ENCODE peak calls at places on chromosomes 13 and 19, in nine cellular contexts. F is GM13976, U is heart right ventricle, Y is stomach, E is HepG2, L is thoracic aorta, A is fibroblast of lung, V is endodermal cell, R is lower leg skin. M is an unnamed sample.

GRCh38 chr13:26810095-26810494 is 49.5 kb upstream of the GPR12 start:
- DNase-seq in Y (no peak), V (peak; percentile 59), F (no peak), R (no peak), L (no peak), U (no peak), E (no peak), A (no peak), M (no peak)

GRCh38 chr13:63501702-63502101 is 2086.1 kb upstream of the PCDH20 start:
- DNase-seq in Y (no peak), E (no peak), U (no peak), F (no peak), L (no peak), A (peak; percentile 6), V (no peak), R (no peak), M (no peak)

GRCh38 chr13:45456196-45456972 is 8.4 kb upstream of the COG3 start:
- DNase-seq in V (no peak), E (no peak), U (no peak), R (no peak), L (no peak), A (peak; percentile 33), Y (no peak), F (no peak), M (no peak)

GRCh38 chr19:4633140-4633967 is 6.0 kb upstream of the TNFAIP8L1 start:
- DNase-seq in Y (peak; percentile 67), V (peak; percentile 91), L (no peak), A (peak; percentile 68), R (no peak), F (peak; percentile 76), U (peak; percentile 53), E (peak; percentile 67), M (no peak)

GRCh38 chr13:75416327-75417005 is 65.5 kb downstream of the TBC1D4 start:
- DNase-seq in L (no peak), R (no peak), F (no peak), V (peak; percentile 55), A (no peak), E (no peak), Y (no peak), U (no peak), M (no peak)

GRCh38 chr13:108093616-108094015 is 121.7 kb downstream of the LIG4 start:
- DNase-seq in Y (no peak), E (no peak), F (no peak), A (no peak), R (no peak), L (no peak), V (no peak), U (no peak), M (no peak)

GRCh38 chr19:6778386-6778785 is 5.9 kb downstream of the VAV1 start:
- DNase-seq in V (no peak), A (no peak), E (no peak), U (no peak), L (no peak), R (no peak), F (no peak), Y (no peak), M (no peak)

GRCh38 chr13:111555268-111555633 is 234.8 kb downstream of the TEX29 start:
- DNase-seq in A (no peak), R (no peak), F (no peak), E (no peak), V (no peak), L (no peak), U (no peak), Y (no peak), M (peak; percentile 64)

GRCh38 chr19:47144630-47145029 is 14.0 kb downstream of the SAE1 start:
- DNase-seq in E (no peak), U (no peak), R (no peak), F (no peak), A (no peak), V (no peak), Y (no peak), L (no peak), M (no peak)

GRCh38 chr13:37602743-37603381 is 4.3 kb upstream of the POSTN start:
- DNase-seq in L (no peak), F (no peak), A (peak; percentile 64), U (no peak), Y (no peak), V (no peak), E (peak; percentile 5), R (no peak), M (no peak)

GRCh38 chr13:98033277-98034247 is 80.1 kb downstream of the IPO5 start:
- DNase-seq in R (no peak), L (no peak), U (peak; percentile 38), A (peak; percentile 61), V (peak; percentile 74), Y (no peak), F (no peak), E (peak; percentile 85), M (no peak)

GRCh38 chr19:33156354-33156753 is 24.4 kb downstream of the WDR88 start:
- DNase-seq in Y (no peak), F (no peak), A (peak; percentile 26), R (no peak), V (peak; percentile 11), L (no peak), E (peak; percentile 35), U (no peak), M (no peak)

GRCh38 chr13:42041684-42042035 is 6.8 kb upstream of the DGKH start:
- DNase-seq in U (peak; percentile 65), V (peak; percentile 86), E (no peak), F (peak; percentile 71), Y (peak; percentile 50), R (peak; percentile 45), L (peak; percentile 2), A (peak; percentile 71), M (peak; percentile 78)
- TF ChIP-seq CTCF in U (peak; percentile 51), V (peak; percentile 75), E (peak; percentile 9), F (no peak), Y (peak; percentile 55), R (no peak), L (peak; percentile 51), A (peak; percentile 84), M (peak; percentile 29)

GRCh38 chr13:33052446-33052845 is 36.2 kb downstream of the KL start:
- DNase-seq in V (no peak), Y (no peak), L (no peak), U (no peak), A (peak; percentile 23), R (no peak), E (no peak), F (no peak), M (no peak)

GRCh38 chr13:33058816-33059215 is 42.6 kb downstream of the KL start:
- DNase-seq in R (no peak), F (no peak), U (no peak), A (no peak), E (no peak), L (no peak), V (no peak), Y (no peak), M (no peak)

GRCh38 chr13:33060815-33061214 is 44.6 kb downstream of the KL start:
- DNase-seq in F (no peak), A (no peak), U (no peak), R (no peak), Y (no peak), V (no peak), E (no peak), L (no peak), M (no peak)

GRCh38 chr13:33053397-33054066 is 37.3 kb downstream of the KL start:
- DNase-seq in E (peak; percentile 85), F (no peak), R (no peak), V (no peak), Y (no peak), A (no peak), L (no peak), U (no peak), M (no peak)

DNA sequence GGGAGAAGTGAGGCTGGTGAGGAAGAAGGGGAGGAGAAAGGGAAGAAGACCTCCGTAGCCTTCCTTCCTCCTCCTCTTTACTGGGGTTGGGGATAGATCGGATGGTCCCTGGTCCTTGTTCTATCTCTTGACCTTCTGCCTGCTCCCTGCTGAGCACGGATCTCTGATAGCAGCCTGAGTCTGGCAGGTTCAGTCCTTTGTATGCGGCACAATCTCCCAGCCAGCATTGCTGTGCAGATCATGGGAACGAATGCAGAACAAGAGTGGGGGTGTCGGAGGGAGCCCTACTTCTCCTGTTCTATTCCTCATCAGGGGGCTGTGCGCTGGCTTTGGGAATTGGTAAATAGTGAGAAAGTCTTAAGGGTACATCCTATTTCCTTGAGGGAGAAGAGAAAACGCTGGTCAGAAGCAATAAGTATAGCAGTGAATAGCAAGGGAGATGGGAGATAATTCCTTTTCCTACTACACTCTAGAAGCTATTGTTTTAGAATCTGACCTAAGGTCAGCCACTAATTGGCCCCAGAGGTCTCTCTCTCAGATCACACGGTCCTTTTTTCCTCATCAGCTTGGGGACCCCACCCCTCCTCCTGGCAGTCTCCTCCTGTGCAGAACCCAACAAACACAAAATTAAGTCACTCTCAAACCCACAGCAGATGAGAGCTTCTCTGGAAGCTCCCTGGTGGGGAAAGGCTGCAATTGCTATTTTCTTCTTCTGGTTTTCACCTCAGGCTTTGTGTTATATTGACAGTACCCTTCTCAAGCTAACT is 41.0 kb downstream of the KL start:
- DNase-seq in U (peak; percentile 20), F (peak; percentile 65), E (peak; percentile 29), Y (no peak), L (no peak), V (peak; percentile 77), R (peak; percentile 29), A (no peak), M (no peak)
- TF ChIP-seq CTCF in U (peak; percentile 49), F (no peak), E (peak; percentile 23), Y (no peak), L (peak; percentile 25), V (peak; percentile 72), R (no peak), A (peak; percentile 57), M (no peak)

GRCh38 chr13:29704648-29705047 is 109.2 kb upstream of the SLC7A1 start:
- DNase-seq in U (no peak), F (no peak), L (no peak), E (no peak), A (no peak), R (no peak), Y (no peak), V (peak; percentile 50), M (peak; percentile 40)

GRCh38 chr13:29702912-29703351 is 107.4 kb upstream of the SLC7A1 start:
- DNase-seq in L (no peak), E (no peak), Y (no peak), A (peak; percentile 76), R (peak; percentile 51), U (peak; percentile 39), F (no peak), V (peak; percentile 79), M (peak; percentile 63)

GRCh38 chr13:29706923-29707322 is 111.4 kb upstream of the SLC7A1 start:
- DNase-seq in L (no peak), F (no peak), A (no peak), U (no peak), Y (no peak), V (no peak), E (no peak), R (no peak), M (peak; percentile 36)

GRCh38 chr13:29703421-29703820 is 107.9 kb upstream of the SLC7A1 start:
- DNase-seq in V (no peak), L (no peak), E (no peak), R (no peak), A (no peak), U (no peak), F (no peak), Y (no peak), M (no peak)

GRCh38 chr13:29707876-29708543 is 112.5 kb upstream of the SLC7A1 start:
- DNase-seq in F (peak; percentile 56), A (peak; percentile 34), Y (peak; percentile 51), L (no peak), U (no peak), V (peak; percentile 91), E (peak; percentile 44), R (no peak), M (peak; percentile 57)
- TF ChIP-seq CTCF in F (peak; percentile 64), A (peak; percentile 72), Y (peak; percentile 10), L (peak; percentile 28), U (peak; percentile 42), V (peak; percentile 89), E (peak; percentile 85), R (no peak), M (no peak)

GRCh38 chr19:54648129-54648528 is 14.7 kb upstream of the LILRB4 start:
- DNase-seq in R (no peak), E (no peak), A (no peak), L (no peak), Y (peak; percentile 3), F (no peak), V (no peak), U (no peak), M (no peak)
- TF ChIP-seq CTCF in R (no peak), E (no peak), A (no peak), L (no peak), Y (no peak), F (no peak), V (no peak), U (no peak), M (no peak)

M was measured in coronary artery.